ENCODE peak calls at places on chromosome X, in five cellular contexts. One of them, this sample, is unnamed.

GRCh38 chrX:29841750-29842149 is 373.6 kb upstream of the MAGEB2 start:
- DNase-seq in heart left ventricle: no peak
- DNase-seq in stomach: no peak
- DNase-seq in A549: no peak
- DNase-seq in tibial nerve: no peak
- DNase-seq in this sample: no peak

GRCh38 chrX:119145241-119145653 is 17.6 kb upstream of the KIAA1210 start:
- DNase-seq in stomach: no peak
- DNase-seq in tibial nerve: no peak
- DNase-seq in heart left ventricle: no peak
- DNase-seq in A549: peak; percentile 20
- DNase-seq in this sample: peak; percentile 10

GRCh38 chrX:119235872-119236598 is at the start of gene PGRMC1:
- DNase-seq in heart left ventricle: peak; percentile 81
- DNase-seq in stomach: peak; percentile 82
- DNase-seq in tibial nerve: peak; percentile 70
- DNase-seq in A549: peak; percentile 57
- DNase-seq in this sample: peak; percentile 84

GRCh38 chrX:118726887-118727685 is at the start of gene IL13RA1:
- DNase-seq in tibial nerve: peak; percentile 63
- DNase-seq in A549: peak; percentile 74
- DNase-seq in heart left ventricle: peak; percentile 79
- DNase-seq in stomach: peak; percentile 86
- DNase-seq in this sample: peak; percentile 85

GRCh38 chrX:154140742-154141141 is 3.3 kb upstream of the OPN1LW start:
- DNase-seq in heart left ventricle: no peak
- DNase-seq in stomach: no peak
- DNase-seq in A549: no peak
- DNase-seq in tibial nerve: no peak
- DNase-seq in this sample: no peak

GRCh38 chrX:113545040-113545439 is 704.4 kb upstream of the AMOT start:
- DNase-seq in A549: no peak
- DNase-seq in tibial nerve: no peak
- DNase-seq in stomach: no peak
- DNase-seq in heart left ventricle: no peak
- DNase-seq in this sample: no peak

GRCh38 chrX:103722505-103722904 is 11.8 kb downstream of the TMEM31 start:
- DNase-seq in stomach: no peak
- DNase-seq in tibial nerve: no peak
- DNase-seq in A549: no peak
- DNase-seq in heart left ventricle: no peak
- DNase-seq in this sample: no peak

GRCh38 chrX:155997436-155997835 is at the start of gene IL9R:
- DNase-seq in tibial nerve: no peak
- DNase-seq in stomach: no peak
- DNase-seq in A549: no peak
- DNase-seq in heart left ventricle: no peak
- DNase-seq in this sample: no peak

GRCh38 chrX:130170752-130171445 is 863 bp upstream of the RAB33A start:
- DNase-seq in tibial nerve: no peak
- DNase-seq in A549: peak; percentile 70
- DNase-seq in heart left ventricle: peak; percentile 35
- DNase-seq in stomach: peak; percentile 31
- DNase-seq in this sample: peak; percentile 42

GRCh38 chrX:47581731-47582647 is at the start of gene TIMP1:
- DNase-seq in tibial nerve: peak; percentile 79
- DNase-seq in A549: peak; percentile 81
- DNase-seq in stomach: peak; percentile 71
- DNase-seq in heart left ventricle: peak; percentile 85
- DNase-seq in this sample: peak; percentile 82

GRCh38 chrX:134880866-134881265 is 109.9 kb upstream of the SMIM10 start:
- DNase-seq in heart left ventricle: no peak
- DNase-seq in stomach: no peak
- DNase-seq in A549: no peak
- DNase-seq in tibial nerve: no peak
- DNase-seq in this sample: no peak

GRCh38 chrX:152844256-152844655 is 13.4 kb downstream of the NSDHL start:
- DNase-seq in tibial nerve: no peak
- DNase-seq in A549: no peak
- DNase-seq in heart left ventricle: no peak
- DNase-seq in stomach: no peak
- DNase-seq in this sample: no peak

GRCh38 chrX:11427082-11428033 is 134.1 kb downstream of the AMELX start:
- DNase-seq in A549: no peak
- DNase-seq in tibial nerve: peak; percentile 31
- DNase-seq in heart left ventricle: peak; percentile 51
- DNase-seq in stomach: peak; percentile 43
- DNase-seq in this sample: peak; percentile 50
- TF ChIP-seq POLR2A in A549: no peak
- TF ChIP-seq POLR2A in tibial nerve: no peak
- TF ChIP-seq POLR2A in heart left ventricle: no peak
- TF ChIP-seq POLR2A in stomach: no peak
- TF ChIP-seq POLR2A in this sample: no peak

GRCh38 chrX:132118361-132118760 is 9.5 kb downstream of the FRMD7 start:
- DNase-seq in tibial nerve: no peak
- DNase-seq in A549: no peak
- DNase-seq in stomach: no peak
- DNase-seq in heart left ventricle: no peak
- DNase-seq in this sample: no peak
- H3K27ac ChIP-seq in tibial nerve: no peak overlapping the region
- H3K27ac ChIP-seq in A549: no peak overlapping the region
- H3K27ac ChIP-seq in stomach: no peak overlapping the region
- H3K27ac ChIP-seq in heart left ventricle: no peak overlapping the region
- H3K27ac ChIP-seq in this sample: no peak overlapping the region

DNA sequence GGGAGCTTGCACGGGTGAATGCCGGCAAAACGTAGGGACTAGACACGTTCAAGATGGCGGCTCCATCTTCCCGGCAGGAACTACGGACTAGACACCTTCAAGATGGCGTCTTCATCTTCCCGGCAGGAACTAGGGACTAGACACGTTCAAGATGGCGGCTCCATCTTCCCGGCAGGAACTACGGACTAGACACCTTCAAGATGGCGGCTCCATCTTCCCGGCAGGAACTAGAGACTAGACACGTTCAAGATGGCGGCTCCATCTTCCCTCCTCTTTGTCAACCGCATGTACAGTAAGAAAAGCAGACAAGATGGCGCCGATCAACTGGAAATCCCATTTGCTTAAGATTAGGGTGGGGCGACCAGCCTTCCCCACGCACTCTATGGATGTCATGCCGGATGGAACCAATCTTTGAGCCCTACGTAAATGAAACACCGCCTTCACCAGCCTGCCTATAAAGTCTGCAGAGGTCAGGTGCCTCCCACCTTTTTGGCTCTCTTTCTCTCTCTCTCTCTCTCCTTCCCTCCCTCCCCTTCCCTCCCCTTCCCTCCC is 222.4 kb downstream of the CRLF2 start:
- DNase-seq in heart left ventricle: peak; percentile 47
- DNase-seq in A549: peak; percentile 48
- DNase-seq in stomach: peak; percentile 68
- DNase-seq in tibial nerve: peak; percentile 34
- DNase-seq in this sample: peak; percentile 73
- TF ChIP-seq POLR2A in heart left ventricle: no peak
- TF ChIP-seq POLR2A in A549: peak; percentile 35
- TF ChIP-seq POLR2A in stomach: no peak
- TF ChIP-seq POLR2A in tibial nerve: no peak
- TF ChIP-seq POLR2A in this sample: no peak

GRCh38 chrX:79592259-79592658 is 225.1 kb upstream of the ITM2A start:
- DNase-seq in A549: no peak
- DNase-seq in stomach: no peak
- DNase-seq in tibial nerve: no peak
- DNase-seq in heart left ventricle: no peak
- DNase-seq in this sample: no peak
- H3K27ac ChIP-seq in A549: no peak overlapping the region
- H3K27ac ChIP-seq in stomach: no peak overlapping the region
- H3K27ac ChIP-seq in tibial nerve: no peak overlapping the region
- H3K27ac ChIP-seq in heart left ventricle: no peak overlapping the region
- H3K27ac ChIP-seq in this sample: no peak overlapping the region

DNA sequence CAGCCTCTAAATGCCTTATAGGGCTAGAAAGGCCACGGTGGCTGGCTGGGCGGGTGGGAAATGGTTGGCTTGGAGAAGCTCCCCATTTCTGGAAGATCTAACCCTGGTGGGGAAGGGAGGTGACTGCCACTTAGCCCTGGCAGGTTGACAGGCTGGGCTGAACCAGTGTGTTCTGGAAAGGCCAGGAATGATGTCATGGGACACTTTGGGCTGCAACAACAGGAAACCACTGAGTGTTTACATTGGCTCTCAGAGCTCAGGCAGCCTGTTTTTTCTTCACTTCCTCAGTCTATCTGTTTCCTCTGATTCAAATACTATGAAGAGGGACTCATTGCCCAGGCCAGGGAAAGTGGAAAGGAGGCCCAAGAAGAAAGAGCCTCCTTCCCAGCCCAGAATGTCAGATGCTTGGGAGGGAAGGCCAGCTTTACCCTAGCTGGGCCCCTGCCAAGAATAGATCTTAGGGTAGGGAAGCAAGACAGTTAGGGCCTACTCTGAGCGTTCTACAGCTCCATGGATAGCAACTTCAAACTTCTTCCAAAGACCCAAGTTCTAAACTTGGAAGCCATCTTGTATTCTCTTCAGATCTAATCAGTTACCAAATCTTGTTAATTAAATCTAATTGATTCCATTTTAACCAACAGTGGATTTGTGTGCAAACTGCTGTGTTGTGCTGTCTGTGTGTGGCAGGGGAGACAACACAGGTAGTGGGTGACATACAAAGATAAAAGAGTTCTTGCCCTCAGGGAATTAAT is 65.7 kb upstream of the MSN start:
- DNase-seq in stomach: peak; percentile 80
- DNase-seq in A549: no peak
- DNase-seq in heart left ventricle: peak; percentile 85
- DNase-seq in tibial nerve: peak; percentile 67
- DNase-seq in this sample: peak; percentile 73
- TF ChIP-seq POLR2A in stomach: no peak
- TF ChIP-seq POLR2A in A549: no peak
- TF ChIP-seq POLR2A in heart left ventricle: no peak
- TF ChIP-seq POLR2A in tibial nerve: no peak
- TF ChIP-seq POLR2A in this sample: no peak

GRCh38 chrX:6074532-6074931 is 154.1 kb downstream of the NLGN4X start:
- DNase-seq in stomach: no peak
- DNase-seq in tibial nerve: no peak
- DNase-seq in A549: no peak
- DNase-seq in heart left ventricle: no peak
- DNase-seq in this sample: no peak
- H3K27ac ChIP-seq in stomach: no peak overlapping the region
- H3K27ac ChIP-seq in tibial nerve: no peak overlapping the region
- H3K27ac ChIP-seq in A549: no peak overlapping the region
- H3K27ac ChIP-seq in heart left ventricle: no peak overlapping the region
- H3K27ac ChIP-seq in this sample: no peak overlapping the region

This sample was measured in transverse colon.